ENCODE peak calls at places on chromosomes 12 and 14, in eight cellular contexts. I is activated T-cell treated with anti-CD3 and anti-CD28 coated beads for 48 hours; R is stimulated activated CD4-positive, alpha-beta T cell treated with anti-CD3 and anti-CD28 coated beads, Interleukin-4, amount 100 ng/mL, for 48 hours; Y is A549; K is fibroblast of pulmonary artery; F is WERI-Rb-1; O is fibroblast of mammary gland; L is NCI-H1105 treated with DMSO at 0.1 percent for 48 hours. Z is an unnamed sample.

GRCh38 chr14:75995372-75996041 is 9.9 kb downstream of the IFT43 start:
- DNase-seq in Y (no peak), R (no peak), L (no peak), O (peak; percentile 90), I (no peak), F (no peak), K (peak; percentile 76), Z (no peak)

GRCh38 chr12:47551426-47551851 is 154.4 kb downstream of the RPAP3 start:
- DNase-seq in O (peak; percentile 53), Y (no peak), L (no peak), R (no peak), I (no peak), F (no peak), K (peak; percentile 43), Z (no peak)

GRCh38 chr12:13891902-13892301 is 89.5 kb downstream of the GRIN2B start:
- DNase-seq in I (no peak), O (no peak), Y (peak; percentile 48), R (no peak), F (no peak), K (no peak), L (no peak), Z (no peak)

GRCh38 chr12:4526923-4527546 is 11.7 kb upstream of the RAD51AP1 start:
- DNase-seq in O (peak; percentile 27), Y (peak; percentile 20), I (no peak), F (no peak), K (peak; percentile 39), L (peak; percentile 45), R (no peak), Z (no peak)

GRCh38 chr12:78880078-78880477 is 15.5 kb downstream of the SYT1 start:
- DNase-seq in R (no peak), Y (peak; percentile 24), K (peak; percentile 43), L (no peak), I (no peak), F (no peak), O (peak; percentile 11), Z (no peak)

GRCh38 chr14:83529531-83529930 is 1995.9 kb upstream of the SEL1L start:
- DNase-seq in O (peak; percentile 4), F (no peak), I (no peak), R (no peak), K (no peak), L (no peak), Y (no peak), Z (no peak)

GRCh38 chr12:47767197-47767724 is 5.8 kb upstream of the SLC48A1 start:
- DNase-seq in O (peak; percentile 65), K (peak; percentile 67), R (peak; percentile 60), F (peak; percentile 71), L (peak; percentile 25), I (peak; percentile 61), Y (peak; percentile 69), Z (no peak)

GRCh38 chr14:100439781-100440180 is 116.6 kb downstream of the SLC25A47 start:
- DNase-seq in R (no peak), I (no peak), K (peak; percentile 62), F (no peak), L (no peak), Y (peak; percentile 33), O (peak; percentile 36), Z (no peak)

GRCh38 chr12:79454338-79454777 is 236.4 kb downstream of the PAWR start:
- DNase-seq in Y (no peak), K (peak; percentile 50), L (no peak), R (no peak), I (no peak), O (peak; percentile 69), F (no peak), Z (no peak)

GRCh38 chr12:19288603-19289244 is 150.6 kb upstream of the AEBP2 start:
- DNase-seq in Y (peak; percentile 48), K (peak; percentile 60), F (no peak), R (no peak), L (peak; percentile 50), I (no peak), O (peak; percentile 51), Z (peak; percentile 2)

GRCh38 chr14:34227834-34228662 is 234.0 kb downstream of the SPTSSA start:
- DNase-seq in L (peak; percentile 54), Y (peak; percentile 49), F (peak; percentile 68), O (peak; percentile 69), I (peak; percentile 47), R (peak; percentile 43), K (peak; percentile 66), Z (peak; percentile 44)

GRCh38 chr12:27807063-27807703 is 27.1 kb upstream of the MANSC4 start:
- DNase-seq in R (no peak), O (no peak), Y (no peak), I (no peak), K (no peak), L (no peak), F (no peak), Z (no peak)

GRCh38 chr14:33516898-33517436 is 433.9 kb downstream of the EGLN3 start:
- DNase-seq in K (no peak), R (no peak), Y (no peak), O (no peak), I (no peak), F (no peak), L (no peak), Z (no peak)

GRCh38 chr14:39428118-39428517 is 4.1 kb downstream of the FBXO33 start:
- DNase-seq in R (no peak), Y (no peak), O (no peak), I (no peak), K (no peak), L (no peak), F (no peak), Z (no peak)

GRCh38 chr12:75007133-75007532 is 202.5 kb downstream of the KCNC2 start:
- DNase-seq in Y (no peak), F (no peak), R (no peak), O (no peak), K (no peak), I (no peak), L (no peak), Z (no peak)

GRCh38 chr14:97624985-97625384 is 827.8 kb downstream of the VRK1 start:
- DNase-seq in F (no peak), R (no peak), K (no peak), Y (no peak), L (no peak), I (no peak), O (no peak), Z (no peak)

GRCh38 chr14:95514131-95515079 is 2.0 kb downstream of the SYNE3 start:
- DNase-seq in L (peak; percentile 95), K (no peak), R (no peak), F (no peak), Y (no peak), O (no peak), I (no peak), Z (peak; percentile 99)

GRCh38 chr12:8145754-8146415 is 10.9 kb upstream of the ZNF705A start:
- DNase-seq in Y (no peak), O (peak; percentile 83), K (peak; percentile 92), I (no peak), L (no peak), R (no peak), F (peak; percentile 35), Z (no peak)

GRCh38 chr14:75127903-75128595 is 1.2 kb upstream of the NEK9 start:
- DNase-seq in Y (no peak), L (no peak), R (no peak), K (no peak), I (no peak), O (no peak), F (no peak), Z (no peak)